ENCODE peak calls at places on chromosomes 2 and 18, in six cellular contexts. O is HepG2, H is A549, R is K562, I is GM12878, D is upper lobe of left lung. W is an unnamed sample.
A peak's percentile ranks its signal among the peaks of the same experiment; 100 is the strongest.

GRCh38 chr2:123258864-123259263 is 766.2 kb upstream of the CNTNAP5 start:
- ATAC-seq in O (no peak), H (no peak), R (no peak), I (no peak), D (no peak), W (no peak)

GRCh38 chr2:204108874-204109295 is 172.3 kb downstream of the ICOS start:
- ATAC-seq in O (no peak), H (no peak), R (no peak), I (peak; percentile 23), D (no peak), W (no peak)

GRCh38 chr2:6679481-6679880 is 186.2 kb downstream of the CMPK2 start:
- ATAC-seq in O (no peak), H (no peak), R (no peak), I (no peak), D (no peak), W (no peak)

GRCh38 chr2:158182681-158183350 is 81.1 kb downstream of the UPP2 start:
- ATAC-seq in O (no peak), H (no peak), R (no peak), I (no peak), D (no peak), W (no peak)

GRCh38 chr2:96274355-96275056 is 8.5 kb downstream of the CIAO1 start:
- ATAC-seq in O (peak; percentile 25), H (peak; percentile 7), R (peak; percentile 35), I (no peak), D (no peak), W (no peak)

GRCh38 chr2:121052507-121052906 is 232.5 kb downstream of the TFCP2L1 start:
- ATAC-seq in O (peak; percentile 18), H (no peak), R (no peak), I (no peak), D (no peak), W (no peak)

GRCh38 chr2:57516740-57517340 is 529.8 kb upstream of the VRK2 start:
- ATAC-seq in O (peak; percentile 69), H (peak; percentile 76), R (peak; percentile 74), I (peak; percentile 90), D (no peak), W (no peak)

GRCh38 chr2:41926614-41927580 is 120.9 kb upstream of the PKDCC start:
- ATAC-seq in O (peak; percentile 24), H (no peak), R (no peak), I (no peak), D (peak; percentile 51), W (no peak)

GRCh38 chr2:236525416-236525997 is 44.1 kb upstream of the ACKR3 start:
- ATAC-seq in O (no peak), H (no peak), R (no peak), I (no peak), D (no peak), W (no peak)

GRCh38 chr2:3604207-3604877 is 9.4 kb downstream of the COLEC11 start:
- ATAC-seq in O (no peak), H (no peak), R (no peak), I (no peak), D (no peak), W (no peak)

GRCh38 chr2:55097083-55097461 is 46.8 kb upstream of the RTN4 start:
- ATAC-seq in O (no peak), H (peak; percentile 64), R (peak; percentile 13), I (no peak), D (no peak), W (peak; percentile 53)

GRCh38 chr2:10305715-10306114 is 3.0 kb downstream of the HPCAL1 start:
- ATAC-seq in O (peak; percentile 32), H (peak; percentile 19), R (no peak), I (no peak), D (no peak), W (no peak)

GRCh38 chr2:241974851-241975592 is 105.5 kb downstream of the RTP5 start:
- ATAC-seq in O (no peak), H (no peak), R (no peak), I (no peak), D (peak; percentile 39), W (no peak)

GRCh38 chr2:190446750-190447516 is 38.8 kb downstream of the MFSD6 start:
- ATAC-seq in O (no peak), H (no peak), R (no peak), I (peak; percentile 70), D (no peak), W (no peak)

GRCh38 chr2:47267389-47268086 is 112.4 kb upstream of the STPG4 start:
- ATAC-seq in O (peak; percentile 29), H (no peak), R (no peak), I (no peak), D (no peak), W (no peak)

GRCh38 chr18:57784034-57784815 is 18.9 kb downstream of the ATP8B1 start:
- ATAC-seq in O (peak; percentile 78), H (peak; percentile 40), R (peak; percentile 44), I (no peak), D (no peak), W (no peak)

GRCh38 chr2:2880938-2881337 is 496.7 kb downstream of the EIPR1 start:
- ATAC-seq in O (no peak), H (no peak), R (no peak), I (no peak), D (no peak), W (no peak)

GRCh38 chr2:20065885-20066602 is 14.6 kb upstream of the LAPTM4A start:
- ATAC-seq in O (peak; percentile 92), H (peak; percentile 88), R (peak; percentile 52), I (peak; percentile 81), D (peak; percentile 19), W (peak; percentile 26)
- TF ChIP-seq EP300 in O (peak; percentile 67), H (no peak), R (no peak), I (no peak), D (no peak), W (no peak)

GRCh38 chr2:223889133-223889769 is 51.9 kb upstream of the AP1S3 start:
- ATAC-seq in O (no peak), H (no peak), R (no peak), I (no peak), D (no peak), W (no peak)

GRCh38 chr2:223882715-223883114 is 45.3 kb upstream of the AP1S3 start:
- ATAC-seq in O (no peak), H (no peak), R (no peak), I (no peak), D (no peak), W (no peak)

GRCh38 chr2:223887127-223887526 is 49.7 kb upstream of the AP1S3 start:
- ATAC-seq in O (no peak), H (no peak), R (no peak), I (no peak), D (no peak), W (no peak)

GRCh38 chr2:223884399-223884798 is 47.0 kb upstream of the AP1S3 start:
- ATAC-seq in O (no peak), H (no peak), R (no peak), I (peak; percentile 87), D (no peak), W (no peak)

GRCh38 chr2:223888251-223888650 is 50.9 kb upstream of the AP1S3 start:
- ATAC-seq in O (no peak), H (no peak), R (no peak), I (no peak), D (no peak), W (no peak)
- TF ChIP-seq EP300 in O (no peak), H (no peak), R (no peak), I (no peak), D (no peak), W (no peak)

GRCh38 chr2:205755923-205756322 is 73.6 kb downstream of the NRP2 start:
- ATAC-seq in O (no peak), H (no peak), R (no peak), I (no peak), D (no peak), W (peak; percentile 48)
- TF ChIP-seq EP300 in O (no peak), H (no peak), R (no peak), I (no peak), D (no peak), W (no peak)

GRCh38 chr2:28350791-28351285 is 41.8 kb upstream of the FOSL2 start:
- ATAC-seq in O (no peak), H (peak; percentile 8), R (no peak), I (no peak), D (no peak), W (no peak)

GRCh38 chr2:28351621-28352020 is 41.0 kb upstream of the FOSL2 start:
- ATAC-seq in O (no peak), H (no peak), R (no peak), I (peak; percentile 42), D (no peak), W (no peak)

GRCh38 chr2:28354920-28355520 is 37.6 kb upstream of the FOSL2 start:
- ATAC-seq in O (no peak), H (no peak), R (peak; percentile 20), I (no peak), D (no peak), W (no peak)

GRCh38 chr2:28352104-28352503 is 40.6 kb upstream of the FOSL2 start:
- ATAC-seq in O (no peak), H (no peak), R (no peak), I (no peak), D (no peak), W (no peak)

GRCh38 chr2:28352726-28353125 is 39.9 kb upstream of the FOSL2 start:
- ATAC-seq in O (no peak), H (no peak), R (no peak), I (no peak), D (no peak), W (no peak)
- TF ChIP-seq EP300 in O (no peak), H (no peak), R (no peak), I (no peak), D (no peak), W (no peak)

GRCh38 chr2:70554338-70554892 is 789 bp upstream of the TGFA start:
- ATAC-seq in O (no peak), H (no peak), R (no peak), I (no peak), D (no peak), W (no peak)

GRCh38 chr2:70556608-70557007 is 3.0 kb upstream of the TGFA start:
- ATAC-seq in O (no peak), H (no peak), R (no peak), I (no peak), D (no peak), W (no peak)

GRCh38 chr2:70558195-70558808 is 4.7 kb upstream of the TGFA start:
- ATAC-seq in O (peak; percentile 11), H (no peak), R (no peak), I (no peak), D (no peak), W (no peak)

GRCh38 chr2:70560040-70560439 is 6.4 kb upstream of the TGFA start:
- ATAC-seq in O (no peak), H (no peak), R (no peak), I (no peak), D (no peak), W (no peak)

DNA sequence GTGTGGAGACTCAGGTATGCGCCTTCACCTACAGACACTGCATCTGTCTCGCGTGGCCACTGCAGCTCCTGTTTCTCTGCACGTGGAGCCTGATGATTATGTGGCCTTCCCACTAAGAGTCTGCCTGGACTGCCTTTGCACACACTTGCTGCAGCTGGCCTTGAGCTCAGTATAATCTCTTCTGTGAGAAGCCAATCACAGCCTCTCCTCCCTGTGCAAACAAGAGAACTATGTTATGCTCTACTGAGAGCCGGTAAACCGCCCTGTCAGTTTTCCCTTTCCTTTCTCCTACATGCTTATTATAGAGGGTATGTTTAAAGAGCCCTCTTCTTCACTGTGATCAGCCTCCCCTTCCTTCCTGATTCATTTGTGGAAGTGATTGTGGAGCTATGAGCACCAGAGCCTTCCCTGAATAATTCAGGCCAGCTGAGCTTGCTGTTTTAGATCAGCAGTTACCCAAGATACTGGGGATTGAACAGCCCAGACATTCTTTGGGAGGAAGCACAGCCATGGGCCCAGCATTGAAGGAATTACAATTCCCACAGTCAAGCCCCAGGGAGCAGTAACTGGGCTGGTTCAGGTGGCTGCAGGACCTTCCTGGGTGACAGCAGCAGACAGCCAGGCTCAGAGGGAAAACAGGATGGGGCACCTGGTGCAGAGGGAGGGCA is 3.7 kb upstream of the TGFA start:
- ATAC-seq in O (peak; percentile 68), H (no peak), R (no peak), I (no peak), D (no peak), W (no peak)
- TF ChIP-seq EP300 in O (peak; percentile 49), H (no peak), R (no peak), I (no peak), D (no peak), W (no peak)